ENCODE peak calls at places on chromosome 12, in five cellular contexts. One of them, this sample, is unnamed.

GRCh38 chr12:12845794-12846243 is 32.7 kb downstream of the DDX47 start:
- DNase-seq in glutamatergic neuron: no peak
- DNase-seq in activated T-cell treated with anti-CD3 and anti-CD28 coated beads, Interleukin-2, amount 50 U/mL, for 1 hour: no peak
- DNase-seq in amniotic epithelial cell: no peak
- DNase-seq in T-helper 1 cell: no peak
- DNase-seq in this sample: no peak

GRCh38 chr12:12025799-12026386 is 44.8 kb upstream of the BCL2L14 start:
- DNase-seq in T-helper 1 cell: no peak
- DNase-seq in amniotic epithelial cell: no peak
- DNase-seq in glutamatergic neuron: no peak
- DNase-seq in activated T-cell treated with anti-CD3 and anti-CD28 coated beads, Interleukin-2, amount 50 U/mL, for 1 hour: no peak
- DNase-seq in this sample: no peak

GRCh38 chr12:22447223-22447622 is 97.1 kb downstream of the C2CD5 start:
- DNase-seq in glutamatergic neuron: no peak
- DNase-seq in T-helper 1 cell: no peak
- DNase-seq in amniotic epithelial cell: peak; percentile 4
- DNase-seq in activated T-cell treated with anti-CD3 and anti-CD28 coated beads, Interleukin-2, amount 50 U/mL, for 1 hour: no peak
- DNase-seq in this sample: peak; percentile 69

GRCh38 chr12:76026643-76027063 is 4.9 kb downstream of the PHLDA1 start:
- DNase-seq in T-helper 1 cell: no peak
- DNase-seq in amniotic epithelial cell: no peak
- DNase-seq in activated T-cell treated with anti-CD3 and anti-CD28 coated beads, Interleukin-2, amount 50 U/mL, for 1 hour: no peak
- DNase-seq in glutamatergic neuron: no peak
- DNase-seq in this sample: no peak

GRCh38 chr12:100706029-100706428 is 88.5 kb upstream of the ANO4 start:
- DNase-seq in activated T-cell treated with anti-CD3 and anti-CD28 coated beads, Interleukin-2, amount 50 U/mL, for 1 hour: no peak
- DNase-seq in amniotic epithelial cell: peak; percentile 34
- DNase-seq in glutamatergic neuron: peak; percentile 20
- DNase-seq in T-helper 1 cell: no peak
- DNase-seq in this sample: peak; percentile 93

GRCh38 chr12:132373967-132374820 is 44.8 kb upstream of the GALNT9 start:
- DNase-seq in glutamatergic neuron: peak; percentile 50
- DNase-seq in amniotic epithelial cell: no peak
- DNase-seq in activated T-cell treated with anti-CD3 and anti-CD28 coated beads, Interleukin-2, amount 50 U/mL, for 1 hour: no peak
- DNase-seq in T-helper 1 cell: no peak
- DNase-seq in this sample: no peak

GRCh38 chr12:39012870-39013269 is 107.5 kb upstream of the CPNE8 start:
- DNase-seq in activated T-cell treated with anti-CD3 and anti-CD28 coated beads, Interleukin-2, amount 50 U/mL, for 1 hour: no peak
- DNase-seq in glutamatergic neuron: no peak
- DNase-seq in T-helper 1 cell: no peak
- DNase-seq in amniotic epithelial cell: no peak
- DNase-seq in this sample: no peak

GRCh38 chr12:110780448-110780847 is 37.8 kb upstream of the PPP1CC start:
- DNase-seq in glutamatergic neuron: no peak
- DNase-seq in amniotic epithelial cell: no peak
- DNase-seq in activated T-cell treated with anti-CD3 and anti-CD28 coated beads, Interleukin-2, amount 50 U/mL, for 1 hour: peak; percentile 39
- DNase-seq in T-helper 1 cell: peak; percentile 8
- DNase-seq in this sample: no peak

GRCh38 chr12:19885092-19885813 is 446.0 kb downstream of the AEBP2 start:
- DNase-seq in glutamatergic neuron: no peak
- DNase-seq in amniotic epithelial cell: no peak
- DNase-seq in T-helper 1 cell: no peak
- DNase-seq in activated T-cell treated with anti-CD3 and anti-CD28 coated beads, Interleukin-2, amount 50 U/mL, for 1 hour: no peak
- DNase-seq in this sample: no peak

GRCh38 chr12:43551271-43551970 is 582 bp downstream of the ADAMTS20 start:
- DNase-seq in activated T-cell treated with anti-CD3 and anti-CD28 coated beads, Interleukin-2, amount 50 U/mL, for 1 hour: no peak
- DNase-seq in amniotic epithelial cell: no peak
- DNase-seq in glutamatergic neuron: peak; percentile 51
- DNase-seq in T-helper 1 cell: no peak
- DNase-seq in this sample: no peak

GRCh38 chr12:39966738-39967137 is 139.1 kb downstream of the SLC2A13 start:
- DNase-seq in activated T-cell treated with anti-CD3 and anti-CD28 coated beads, Interleukin-2, amount 50 U/mL, for 1 hour: no peak
- DNase-seq in T-helper 1 cell: no peak
- DNase-seq in amniotic epithelial cell: no peak
- DNase-seq in glutamatergic neuron: no peak
- DNase-seq in this sample: no peak

GRCh38 chr12:6767592-6768384 is 1.6 kb downstream of the PTMS start:
- DNase-seq in glutamatergic neuron: peak; percentile 37
- DNase-seq in T-helper 1 cell: no peak
- DNase-seq in amniotic epithelial cell: no peak
- DNase-seq in activated T-cell treated with anti-CD3 and anti-CD28 coated beads, Interleukin-2, amount 50 U/mL, for 1 hour: no peak
- DNase-seq in this sample: no peak

GRCh38 chr12:132363661-132364347 is 34.4 kb upstream of the GALNT9 start:
- DNase-seq in activated T-cell treated with anti-CD3 and anti-CD28 coated beads, Interleukin-2, amount 50 U/mL, for 1 hour: no peak
- DNase-seq in glutamatergic neuron: no peak
- DNase-seq in amniotic epithelial cell: no peak
- DNase-seq in T-helper 1 cell: no peak
- DNase-seq in this sample: no peak

GRCh38 chr12:132505105-132505851 is 15.3 kb downstream of the FBRSL1 start:
- DNase-seq in activated T-cell treated with anti-CD3 and anti-CD28 coated beads, Interleukin-2, amount 50 U/mL, for 1 hour: no peak
- DNase-seq in amniotic epithelial cell: no peak
- DNase-seq in T-helper 1 cell: no peak
- DNase-seq in glutamatergic neuron: no peak
- DNase-seq in this sample: no peak

GRCh38 chr12:121494093-121494787 is 86.6 kb downstream of the KDM2B start:
- DNase-seq in amniotic epithelial cell: peak; percentile 21
- DNase-seq in T-helper 1 cell: no peak
- DNase-seq in activated T-cell treated with anti-CD3 and anti-CD28 coated beads, Interleukin-2, amount 50 U/mL, for 1 hour: peak; percentile 71
- DNase-seq in glutamatergic neuron: peak; percentile 80
- DNase-seq in this sample: no peak

GRCh38 chr12:2414810-2415567 is 362.2 kb downstream of the CACNA1C start:
- DNase-seq in activated T-cell treated with anti-CD3 and anti-CD28 coated beads, Interleukin-2, amount 50 U/mL, for 1 hour: no peak
- DNase-seq in glutamatergic neuron: no peak
- DNase-seq in amniotic epithelial cell: no peak
- DNase-seq in T-helper 1 cell: no peak
- DNase-seq in this sample: no peak

GRCh38 chr12:89064780-89065179 is 287.5 kb downstream of the DUSP6 start:
- DNase-seq in amniotic epithelial cell: peak; percentile 41
- DNase-seq in activated T-cell treated with anti-CD3 and anti-CD28 coated beads, Interleukin-2, amount 50 U/mL, for 1 hour: no peak
- DNase-seq in glutamatergic neuron: no peak
- DNase-seq in T-helper 1 cell: no peak
- DNase-seq in this sample: no peak

GRCh38 chr12:82635263-82635662 is 51.4 kb upstream of the TMTC2 start:
- DNase-seq in T-helper 1 cell: no peak
- DNase-seq in amniotic epithelial cell: no peak
- DNase-seq in glutamatergic neuron: no peak
- DNase-seq in activated T-cell treated with anti-CD3 and anti-CD28 coated beads, Interleukin-2, amount 50 U/mL, for 1 hour: no peak
- DNase-seq in this sample: no peak

GRCh38 chr12:119780786-119781434 is 96.2 kb downstream of the CIT start:
- DNase-seq in activated T-cell treated with anti-CD3 and anti-CD28 coated beads, Interleukin-2, amount 50 U/mL, for 1 hour: no peak
- DNase-seq in amniotic epithelial cell: peak; percentile 52
- DNase-seq in glutamatergic neuron: peak; percentile 44
- DNase-seq in T-helper 1 cell: no peak
- DNase-seq in this sample: no peak

GRCh38 chr12:34286483-34286882 is 264.2 kb downstream of the ALG10 start:
- DNase-seq in activated T-cell treated with anti-CD3 and anti-CD28 coated beads, Interleukin-2, amount 50 U/mL, for 1 hour: no peak
- DNase-seq in glutamatergic neuron: no peak
- DNase-seq in T-helper 1 cell: no peak
- DNase-seq in amniotic epithelial cell: no peak
- DNase-seq in this sample: no peak

GRCh38 chr12:42450248-42450647 is 124.3 kb downstream of the PPHLN1 start:
- DNase-seq in glutamatergic neuron: no peak
- DNase-seq in amniotic epithelial cell: peak; percentile 39
- DNase-seq in activated T-cell treated with anti-CD3 and anti-CD28 coated beads, Interleukin-2, amount 50 U/mL, for 1 hour: no peak
- DNase-seq in T-helper 1 cell: no peak
- DNase-seq in this sample: no peak

GRCh38 chr12:123270380-123271181 is 1.1 kb downstream of the CDK2AP1 start:
- DNase-seq in activated T-cell treated with anti-CD3 and anti-CD28 coated beads, Interleukin-2, amount 50 U/mL, for 1 hour: no peak
- DNase-seq in amniotic epithelial cell: no peak
- DNase-seq in glutamatergic neuron: peak; percentile 37
- DNase-seq in T-helper 1 cell: no peak
- DNase-seq in this sample: no peak

GRCh38 chr12:104742551-104742961 is 215.5 kb downstream of the SLC41A2 start:
- DNase-seq in amniotic epithelial cell: no peak
- DNase-seq in glutamatergic neuron: no peak
- DNase-seq in activated T-cell treated with anti-CD3 and anti-CD28 coated beads, Interleukin-2, amount 50 U/mL, for 1 hour: no peak
- DNase-seq in T-helper 1 cell: no peak
- DNase-seq in this sample: no peak

GRCh38 chr12:115541891-115542361 is 735.6 kb downstream of the MED13L start:
- DNase-seq in glutamatergic neuron: no peak
- DNase-seq in activated T-cell treated with anti-CD3 and anti-CD28 coated beads, Interleukin-2, amount 50 U/mL, for 1 hour: no peak
- DNase-seq in T-helper 1 cell: no peak
- DNase-seq in amniotic epithelial cell: peak; percentile 89
- DNase-seq in this sample: no peak

GRCh38 chr12:113251404-113252070 is 30.3 kb downstream of the TPCN1 start:
- DNase-seq in activated T-cell treated with anti-CD3 and anti-CD28 coated beads, Interleukin-2, amount 50 U/mL, for 1 hour: no peak
- DNase-seq in glutamatergic neuron: no peak
- DNase-seq in amniotic epithelial cell: no peak
- DNase-seq in T-helper 1 cell: no peak
- DNase-seq in this sample: no peak

GRCh38 chr12:116898675-116899074 is 12.1 kb upstream of the FBXW8 start:
- DNase-seq in glutamatergic neuron: no peak
- DNase-seq in activated T-cell treated with anti-CD3 and anti-CD28 coated beads, Interleukin-2, amount 50 U/mL, for 1 hour: no peak
- DNase-seq in T-helper 1 cell: no peak
- DNase-seq in amniotic epithelial cell: no peak
- DNase-seq in this sample: no peak

GRCh38 chr12:57216014-57216891 is at the start of gene NXPH4:
- DNase-seq in T-helper 1 cell: peak; percentile 42
- DNase-seq in activated T-cell treated with anti-CD3 and anti-CD28 coated beads, Interleukin-2, amount 50 U/mL, for 1 hour: peak; percentile 71
- DNase-seq in amniotic epithelial cell: no peak
- DNase-seq in glutamatergic neuron: no peak
- DNase-seq in this sample: no peak

This sample was measured in retinal pigment epithelial cell.